ENCODE peak calls at places on chromosomes 12 and 14, in five cellular contexts. C is astrocyte of the spinal cord; D is osteocyte; V is left colon; Y is CD4-positive, CD25-positive, alpha-beta regulatory T cell. I is an unnamed sample.

GRCh38 chr12:120316798-120317257 is 10.8 kb downstream of the PLA2G1B start:
- DNase-seq in D (no peak), V (no peak), C (no peak), Y (no peak), I (peak; percentile 11)

GRCh38 chr12:130636370-130636769 is 79.7 kb downstream of the RIMBP2 start:
- DNase-seq in Y (no peak), C (no peak), D (no peak), V (no peak), I (no peak)

GRCh38 chr14:105197274-105197673 is 16.2 kb upstream of the NUDT14 start:
- DNase-seq in D (no peak), Y (no peak), C (no peak), V (no peak), I (peak; percentile 41)

GRCh38 chr14:42980419-42980818 is 1373.7 kb downstream of the LRFN5 start:
- DNase-seq in C (peak; percentile 28), Y (no peak), V (no peak), D (no peak), I (no peak)

GRCh38 chr12:89355243-89356068 is 3.2 kb upstream of the DUSP6 start:
- DNase-seq in D (no peak), C (peak; percentile 20), V (no peak), Y (no peak), I (no peak)

GRCh38 chr14:50173891-50174290 is 57.5 kb downstream of the SOS2 start:
- DNase-seq in Y (no peak), V (no peak), C (peak; percentile 32), D (no peak), I (no peak)

GRCh38 chr12:65203376-65203775 is 34.0 kb downstream of the LEMD3 start:
- DNase-seq in Y (no peak), C (no peak), D (no peak), V (no peak), I (no peak)

GRCh38 chr14:54040851-54041250 is 84.2 kb upstream of the BMP4 start:
- DNase-seq in V (no peak), D (no peak), Y (no peak), C (peak; percentile 23), I (no peak)

GRCh38 chr12:12474471-12474928 is 88.2 kb downstream of the DUSP16 start:
- DNase-seq in V (no peak), D (no peak), C (no peak), Y (no peak), I (no peak)

GRCh38 chr12:1914116-1914911 is 4.1 kb downstream of the CACNA2D4 start:
- DNase-seq in V (no peak), D (peak; percentile 74), Y (no peak), C (no peak), I (no peak)

GRCh38 chr14:88910386-88910785 is 85.9 kb downstream of the TTC8 start:
- DNase-seq in V (no peak), D (peak; percentile 74), C (no peak), Y (no peak), I (no peak)